ENCODE peak calls at places on chromosome 1, in four cellular contexts. One of them, this sample, is unnamed.

GRCh38 chr1:183806086-183806485 is 1.2 kb downstream of the RGL1 start:
- DNase-seq in psoas muscle: no peak
- DNase-seq in effector memory CD8-positive, alpha-beta T cell: no peak
- DNase-seq in T-helper 1 cell: no peak
- DNase-seq in this sample: no peak

GRCh38 chr1:236844499-236845271 is 49.6 kb downstream of the MTR start:
- DNase-seq in effector memory CD8-positive, alpha-beta T cell: no peak
- DNase-seq in T-helper 1 cell: no peak
- DNase-seq in psoas muscle: no peak
- DNase-seq in this sample: no peak

GRCh38 chr1:153611356-153611755 is 1.6 kb downstream of the S100A16 start:
- DNase-seq in psoas muscle: no peak
- DNase-seq in effector memory CD8-positive, alpha-beta T cell: no peak
- DNase-seq in T-helper 1 cell: no peak
- DNase-seq in this sample: no peak

GRCh38 chr1:63435136-63435535 is 67.7 kb downstream of the ALG6 start:
- DNase-seq in psoas muscle: no peak
- DNase-seq in effector memory CD8-positive, alpha-beta T cell: no peak
- DNase-seq in T-helper 1 cell: no peak
- DNase-seq in this sample: no peak

GRCh38 chr1:15592285-15592684 is 7.4 kb upstream of the AGMAT start:
- DNase-seq in psoas muscle: no peak
- DNase-seq in effector memory CD8-positive, alpha-beta T cell: no peak
- DNase-seq in T-helper 1 cell: no peak
- DNase-seq in this sample: no peak

GRCh38 chr1:64864018-64864945 is 102.1 kb downstream of the JAK1 start:
- DNase-seq in T-helper 1 cell: peak
- DNase-seq in psoas muscle: peak
- DNase-seq in effector memory CD8-positive, alpha-beta T cell: peak
- DNase-seq in this sample: peak

GRCh38 chr1:234154320-234155251 is 218.7 kb upstream of the COA6 start:
- DNase-seq in T-helper 1 cell: no peak
- DNase-seq in psoas muscle: no peak
- DNase-seq in effector memory CD8-positive, alpha-beta T cell: peak
- DNase-seq in this sample: no peak

GRCh38 chr1:244965182-244965581 is 100.8 kb upstream of the HNRNPU start:
- DNase-seq in T-helper 1 cell: no peak
- DNase-seq in effector memory CD8-positive, alpha-beta T cell: no peak
- DNase-seq in psoas muscle: no peak
- DNase-seq in this sample: no peak

This sample was measured in T-cell.